ENCODE peak calls at places on chromosomes 2 and 18, in nine cellular contexts. One of them, this sample, is unnamed.

GRCh38 chr2:51995293-51995692 is 963.4 kb upstream of the NRXN1 start:
- DNase-seq in lower lobe of right lung: no peak
- DNase-seq in small intestine: no peak
- DNase-seq in lung: no peak
- DNase-seq in MM.1S: no peak
- DNase-seq in neural progenitor cell: no peak
- DNase-seq in kidney: no peak
- DNase-seq in OCI-LY7: no peak
- DNase-seq in PC-9: no peak
- DNase-seq in this sample: no peak

GRCh38 chr2:192162392-192163042 is 32.2 kb downstream of the TMEFF2 start:
- DNase-seq in lower lobe of right lung: no peak
- DNase-seq in small intestine: peak; percentile 60
- DNase-seq in lung: peak; percentile 74
- DNase-seq in MM.1S: peak; percentile 61
- DNase-seq in neural progenitor cell: peak; percentile 73
- DNase-seq in kidney: no peak
- DNase-seq in OCI-LY7: peak; percentile 65
- DNase-seq in PC-9: peak; percentile 40
- DNase-seq in this sample: no peak

GRCh38 chr2:98453531-98453930 is 8.9 kb downstream of the INPP4A start:
- DNase-seq in lower lobe of right lung: no peak
- DNase-seq in small intestine: no peak
- DNase-seq in lung: peak; percentile 23
- DNase-seq in MM.1S: no peak
- DNase-seq in neural progenitor cell: no peak
- DNase-seq in kidney: no peak
- DNase-seq in OCI-LY7: no peak
- DNase-seq in PC-9: no peak
- DNase-seq in this sample: no peak

GRCh38 chr18:12253517-12254136 is 534 bp upstream of the CIDEA start:
- DNase-seq in lower lobe of right lung: no peak
- DNase-seq in small intestine: no peak
- DNase-seq in lung: no peak
- DNase-seq in MM.1S: no peak
- DNase-seq in neural progenitor cell: peak; percentile 44
- DNase-seq in kidney: peak; percentile 64
- DNase-seq in OCI-LY7: no peak
- DNase-seq in PC-9: no peak
- DNase-seq in this sample: no peak

GRCh38 chr2:113236367-113237159 is 42.2 kb downstream of the PAX8 start:
- DNase-seq in lower lobe of right lung: no peak
- DNase-seq in small intestine: no peak
- DNase-seq in lung: peak; percentile 56
- DNase-seq in MM.1S: no peak
- DNase-seq in neural progenitor cell: no peak
- DNase-seq in kidney: peak; percentile 83
- DNase-seq in OCI-LY7: no peak
- DNase-seq in PC-9: peak; percentile 41
- DNase-seq in this sample: no peak

GRCh38 chr2:197310940-197311485 is 433 bp upstream of the ANKRD44 start:
- DNase-seq in lower lobe of right lung: no peak
- DNase-seq in small intestine: no peak
- DNase-seq in lung: no peak
- DNase-seq in MM.1S: no peak
- DNase-seq in neural progenitor cell: no peak
- DNase-seq in kidney: no peak
- DNase-seq in OCI-LY7: no peak
- DNase-seq in PC-9: no peak
- DNase-seq in this sample: no peak

GRCh38 chr2:44579136-44579836 is 217.5 kb downstream of the CAMKMT start:
- DNase-seq in lower lobe of right lung: no peak
- DNase-seq in small intestine: no peak
- DNase-seq in lung: no peak
- DNase-seq in MM.1S: no peak
- DNase-seq in neural progenitor cell: peak; percentile 36
- DNase-seq in kidney: no peak
- DNase-seq in OCI-LY7: no peak
- DNase-seq in PC-9: peak; percentile 80
- DNase-seq in this sample: no peak

GRCh38 chr2:181218271-181218935 is 238.0 kb downstream of the UBE2E3 start:
- DNase-seq in lower lobe of right lung: no peak
- DNase-seq in small intestine: no peak
- DNase-seq in lung: no peak
- DNase-seq in MM.1S: no peak
- DNase-seq in neural progenitor cell: peak; percentile 59
- DNase-seq in kidney: no peak
- DNase-seq in OCI-LY7: no peak
- DNase-seq in PC-9: no peak
- DNase-seq in this sample: no peak

GRCh38 chr2:54653572-54654204 is 69.8 kb upstream of the EML6 start:
- DNase-seq in lower lobe of right lung: no peak
- DNase-seq in small intestine: no peak
- DNase-seq in lung: no peak
- DNase-seq in MM.1S: no peak
- DNase-seq in neural progenitor cell: no peak
- DNase-seq in kidney: no peak
- DNase-seq in OCI-LY7: no peak
- DNase-seq in PC-9: no peak
- DNase-seq in this sample: no peak

GRCh38 chr2:54658548-54659207 is 64.8 kb upstream of the EML6 start:
- DNase-seq in lower lobe of right lung: no peak
- DNase-seq in small intestine: no peak
- DNase-seq in lung: no peak
- DNase-seq in MM.1S: no peak
- DNase-seq in neural progenitor cell: no peak
- DNase-seq in kidney: no peak
- DNase-seq in OCI-LY7: no peak
- DNase-seq in PC-9: no peak
- DNase-seq in this sample: no peak

GRCh38 chr2:54657664-54658083 is 65.8 kb upstream of the EML6 start:
- DNase-seq in lower lobe of right lung: peak; percentile 63
- DNase-seq in small intestine: peak; percentile 53
- DNase-seq in lung: no peak
- DNase-seq in MM.1S: peak; percentile 46
- DNase-seq in neural progenitor cell: peak; percentile 69
- DNase-seq in kidney: no peak
- DNase-seq in OCI-LY7: peak; percentile 65
- DNase-seq in PC-9: no peak
- DNase-seq in this sample: peak; percentile 53

GRCh38 chr2:54655051-54655809 is 68.2 kb upstream of the EML6 start:
- DNase-seq in lower lobe of right lung: no peak
- DNase-seq in small intestine: no peak
- DNase-seq in lung: no peak
- DNase-seq in MM.1S: no peak
- DNase-seq in neural progenitor cell: no peak
- DNase-seq in kidney: no peak
- DNase-seq in OCI-LY7: no peak
- DNase-seq in PC-9: no peak
- DNase-seq in this sample: no peak

GRCh38 chr2:54656863-54657262 is 66.6 kb upstream of the EML6 start:
- DNase-seq in lower lobe of right lung: no peak
- DNase-seq in small intestine: no peak
- DNase-seq in lung: no peak
- DNase-seq in MM.1S: no peak
- DNase-seq in neural progenitor cell: no peak
- DNase-seq in kidney: no peak
- DNase-seq in OCI-LY7: no peak
- DNase-seq in PC-9: no peak
- DNase-seq in this sample: no peak
- H3K4me1 ChIP-seq in lower lobe of right lung: peaks cover 6% of the 10 kb centered on the region
- H3K4me1 ChIP-seq in small intestine: no peaks in the 10 kb centered on the region
- H3K4me1 ChIP-seq in lung: no peaks in the 10 kb centered on the region
- H3K4me1 ChIP-seq in MM.1S: no peaks in the 10 kb centered on the region
- H3K4me1 ChIP-seq in neural progenitor cell: no peaks in the 10 kb centered on the region
- H3K4me1 ChIP-seq in kidney: no peaks in the 10 kb centered on the region
- H3K4me1 ChIP-seq in OCI-LY7: no peaks in the 10 kb centered on the region
- H3K4me1 ChIP-seq in PC-9: no peaks in the 10 kb centered on the region
- H3K4me1 ChIP-seq in this sample: peaks cover 6% of the 10 kb centered on the region

GRCh38 chr2:207156045-207156444 is 9.7 kb downstream of the KLF7 start:
- DNase-seq in lower lobe of right lung: no peak
- DNase-seq in small intestine: no peak
- DNase-seq in lung: no peak
- DNase-seq in MM.1S: no peak
- DNase-seq in neural progenitor cell: no peak
- DNase-seq in kidney: no peak
- DNase-seq in OCI-LY7: no peak
- DNase-seq in PC-9: no peak
- DNase-seq in this sample: no peak

GRCh38 chr2:207157162-207157481 is 8.6 kb downstream of the KLF7 start:
- DNase-seq in lower lobe of right lung: no peak
- DNase-seq in small intestine: no peak
- DNase-seq in lung: no peak
- DNase-seq in MM.1S: no peak
- DNase-seq in neural progenitor cell: no peak
- DNase-seq in kidney: no peak
- DNase-seq in OCI-LY7: no peak
- DNase-seq in PC-9: no peak
- DNase-seq in this sample: no peak

GRCh38 chr2:207156451-207157161 is 9.1 kb downstream of the KLF7 start:
- DNase-seq in lower lobe of right lung: no peak
- DNase-seq in small intestine: no peak
- DNase-seq in lung: no peak
- DNase-seq in MM.1S: no peak
- DNase-seq in neural progenitor cell: no peak
- DNase-seq in kidney: no peak
- DNase-seq in OCI-LY7: no peak
- DNase-seq in PC-9: no peak
- DNase-seq in this sample: no peak

GRCh38 chr2:207154556-207155179 is 11.1 kb downstream of the KLF7 start:
- DNase-seq in lower lobe of right lung: no peak
- DNase-seq in small intestine: no peak
- DNase-seq in lung: no peak
- DNase-seq in MM.1S: no peak
- DNase-seq in neural progenitor cell: no peak
- DNase-seq in kidney: no peak
- DNase-seq in OCI-LY7: no peak
- DNase-seq in PC-9: no peak
- DNase-seq in this sample: no peak

GRCh38 chr2:207155516-207155915 is 10.2 kb downstream of the KLF7 start:
- DNase-seq in lower lobe of right lung: no peak
- DNase-seq in small intestine: no peak
- DNase-seq in lung: no peak
- DNase-seq in MM.1S: no peak
- DNase-seq in neural progenitor cell: no peak
- DNase-seq in kidney: no peak
- DNase-seq in OCI-LY7: no peak
- DNase-seq in PC-9: no peak
- DNase-seq in this sample: no peak
- H3K4me1 ChIP-seq in lower lobe of right lung: peaks cover 95% of the 10 kb centered on the region
- H3K4me1 ChIP-seq in small intestine: no peaks in the 10 kb centered on the region
- H3K4me1 ChIP-seq in lung: peaks cover 20% of the 10 kb centered on the region
- H3K4me1 ChIP-seq in MM.1S: peaks cover 2% of the 10 kb centered on the region
- H3K4me1 ChIP-seq in neural progenitor cell: peaks cover 58% of the 10 kb centered on the region
- H3K4me1 ChIP-seq in kidney: peaks cover 15% of the 10 kb centered on the region
- H3K4me1 ChIP-seq in OCI-LY7: no peaks in the 10 kb centered on the region
- H3K4me1 ChIP-seq in PC-9: no peaks in the 10 kb centered on the region
- H3K4me1 ChIP-seq in this sample: peaks cover 3% of the 10 kb centered on the region

GRCh38 chr2:63665091-63665490 is 76.3 kb downstream of the MDH1 start:
- DNase-seq in lower lobe of right lung: no peak
- DNase-seq in small intestine: no peak
- DNase-seq in lung: no peak
- DNase-seq in MM.1S: no peak
- DNase-seq in neural progenitor cell: no peak
- DNase-seq in kidney: no peak
- DNase-seq in OCI-LY7: no peak
- DNase-seq in PC-9: no peak
- DNase-seq in this sample: no peak
- H3K4me1 ChIP-seq in lower lobe of right lung: no peaks in the 10 kb centered on the region
- H3K4me1 ChIP-seq in small intestine: no peaks in the 10 kb centered on the region
- H3K4me1 ChIP-seq in lung: no peaks in the 10 kb centered on the region
- H3K4me1 ChIP-seq in MM.1S: no peaks in the 10 kb centered on the region
- H3K4me1 ChIP-seq in neural progenitor cell: peaks cover 7% of the 10 kb centered on the region
- H3K4me1 ChIP-seq in kidney: no peaks in the 10 kb centered on the region
- H3K4me1 ChIP-seq in OCI-LY7: no peaks in the 10 kb centered on the region
- H3K4me1 ChIP-seq in PC-9: no peaks in the 10 kb centered on the region
- H3K4me1 ChIP-seq in this sample: no peaks in the 10 kb centered on the region

GRCh38 chr18:58579561-58580047 is 49.3 kb downstream of the ALPK2 start:
- DNase-seq in lower lobe of right lung: no peak
- DNase-seq in small intestine: no peak
- DNase-seq in lung: no peak
- DNase-seq in MM.1S: no peak
- DNase-seq in neural progenitor cell: no peak
- DNase-seq in kidney: no peak
- DNase-seq in OCI-LY7: no peak
- DNase-seq in PC-9: no peak
- DNase-seq in this sample: no peak

GRCh38 chr18:58580623-58581022 is 48.3 kb downstream of the ALPK2 start:
- DNase-seq in lower lobe of right lung: no peak
- DNase-seq in small intestine: no peak
- DNase-seq in lung: no peak
- DNase-seq in MM.1S: no peak
- DNase-seq in neural progenitor cell: peak; percentile 38
- DNase-seq in kidney: no peak
- DNase-seq in OCI-LY7: no peak
- DNase-seq in PC-9: no peak
- DNase-seq in this sample: no peak

GRCh38 chr18:58580078-58580477 is 48.8 kb downstream of the ALPK2 start:
- DNase-seq in lower lobe of right lung: no peak
- DNase-seq in small intestine: no peak
- DNase-seq in lung: no peak
- DNase-seq in MM.1S: no peak
- DNase-seq in neural progenitor cell: no peak
- DNase-seq in kidney: no peak
- DNase-seq in OCI-LY7: no peak
- DNase-seq in PC-9: no peak
- DNase-seq in this sample: no peak

GRCh38 chr18:58578321-58578720 is 50.6 kb downstream of the ALPK2 start:
- DNase-seq in lower lobe of right lung: no peak
- DNase-seq in small intestine: no peak
- DNase-seq in lung: no peak
- DNase-seq in MM.1S: no peak
- DNase-seq in neural progenitor cell: no peak
- DNase-seq in kidney: no peak
- DNase-seq in OCI-LY7: no peak
- DNase-seq in PC-9: no peak
- DNase-seq in this sample: no peak

DNA sequence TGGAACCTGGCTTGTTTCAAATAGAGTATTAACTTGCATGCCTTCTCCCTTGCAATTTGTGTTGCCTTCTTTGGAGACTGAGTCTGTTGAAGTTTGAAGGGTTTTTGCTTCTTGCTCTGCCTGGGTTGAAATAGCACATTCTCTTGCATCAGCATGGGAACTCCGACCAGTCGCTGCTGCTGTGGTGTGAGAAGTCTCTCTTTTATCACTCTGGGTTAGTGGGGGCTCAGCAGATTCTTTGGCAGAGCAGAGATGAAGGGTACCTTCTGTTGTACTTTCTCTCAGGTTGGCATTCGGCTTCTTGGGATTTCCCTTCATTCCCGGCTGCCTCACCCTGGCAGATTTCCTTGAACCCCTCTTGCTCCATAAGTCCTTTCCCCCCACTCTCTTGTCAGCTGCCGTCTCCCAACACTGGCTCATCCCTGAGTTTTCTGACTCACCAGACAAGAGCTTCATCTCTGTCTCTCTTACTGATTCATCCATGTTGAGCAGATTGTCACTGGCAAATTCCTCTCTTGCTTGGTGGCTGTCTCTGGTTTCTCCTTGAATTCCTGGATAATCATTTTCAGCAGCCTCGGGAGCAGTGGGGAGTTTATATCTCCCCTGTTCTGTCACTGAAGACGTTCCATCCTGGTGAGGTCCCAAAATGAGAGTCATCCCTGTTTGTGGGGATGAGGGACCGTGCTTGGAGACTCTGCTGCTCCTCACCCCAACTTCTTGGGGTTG is 49.9 kb downstream of the ALPK2 start:
- DNase-seq in lower lobe of right lung: no peak
- DNase-seq in small intestine: no peak
- DNase-seq in lung: no peak
- DNase-seq in MM.1S: no peak
- DNase-seq in neural progenitor cell: no peak
- DNase-seq in kidney: no peak
- DNase-seq in OCI-LY7: no peak
- DNase-seq in PC-9: no peak
- DNase-seq in this sample: no peak
- H3K4me1 ChIP-seq in lower lobe of right lung: no peaks in the 10 kb centered on the region
- H3K4me1 ChIP-seq in small intestine: no peaks in the 10 kb centered on the region
- H3K4me1 ChIP-seq in lung: no peaks in the 10 kb centered on the region
- H3K4me1 ChIP-seq in MM.1S: no peaks in the 10 kb centered on the region
- H3K4me1 ChIP-seq in neural progenitor cell: peaks cover 44% of the 10 kb centered on the region
- H3K4me1 ChIP-seq in kidney: no peaks in the 10 kb centered on the region
- H3K4me1 ChIP-seq in OCI-LY7: no peaks in the 10 kb centered on the region
- H3K4me1 ChIP-seq in PC-9: peaks cover 11% of the 10 kb centered on the region
- H3K4me1 ChIP-seq in this sample: no peaks in the 10 kb centered on the region

This sample was measured in mucosa of descending colon.